ENCODE peak calls at places on chromosomes 13 and 19, in nine cellular contexts. J, D, O, I, C, Y, Q, S and V are unnamed samples.

GRCh38 chr13:38871275-38871674 is 119.4 kb downstream of the STOML3 start:
- DNase-seq in J (no peak), D (no peak), O (no peak), I (no peak), C (no peak), Y (no peak), Q (no peak), S (no peak), V (no peak)

GRCh38 chr19:14337510-14337909 is 43.7 kb upstream of the ADGRE5 start:
- DNase-seq in J (peak), D (peak), O (peak), I (peak), C (peak), Y (no peak), Q (peak), S (no peak), V (no peak)

GRCh38 chr13:26050568-26051230 is 1.1 kb downstream of the SHISA2 start:
- DNase-seq in J (no peak), D (no peak), O (no peak), I (no peak), C (no peak), Y (no peak), Q (no peak), S (no peak), V (no peak)

GRCh38 chr13:81138353-81138995 is 797.5 kb upstream of the SPRY2 start:
- DNase-seq in J (no peak), D (no peak), O (no peak), I (no peak), C (no peak), Y (no peak), Q (no peak), S (no peak), V (no peak)

GRCh38 chr19:55339225-55340143 is at the start of gene KMT5C:
- DNase-seq in J (peak), D (peak), O (peak), I (peak), C (peak), Y (peak), Q (peak), S (peak), V (peak)

GRCh38 chr13:98509271-98510155 is 67.4 kb downstream of the STK24 start:
- DNase-seq in J (peak), D (peak), O (peak), I (peak), C (no peak), Y (peak), Q (peak), S (peak), V (peak)

GRCh38 chr19:54517483-54517882 is 14.9 kb downstream of the LAIR2 start:
- DNase-seq in J (no peak), D (peak), O (peak), I (peak), C (peak), Y (no peak), Q (peak), S (no peak), V (peak)

GRCh38 chr13:113584870-113585671 is 518 bp downstream of the TFDP1 start:
- DNase-seq in J (no peak), D (peak), O (peak), I (no peak), C (no peak), Y (no peak), Q (peak), S (no peak), V (no peak)

GRCh38 chr13:33139186-33139585 is 123.0 kb downstream of the KL start:
- DNase-seq in J (no peak), D (no peak), O (peak), I (no peak), C (no peak), Y (no peak), Q (no peak), S (no peak), V (no peak)

GRCh38 chr13:114144606-114145244 is 12.3 kb upstream of the RASA3 start:
- DNase-seq in J (no peak), D (no peak), O (peak), I (no peak), C (no peak), Y (no peak), Q (no peak), S (no peak), V (no peak)